ENCODE peak calls at places on chromosomes 2 and 18, in seven cellular contexts. One of them, this sample, is unnamed.

GRCh38 chr18:56173542-56174220 is 464.7 kb downstream of the TXNL1 start:
- DNase-seq in mesendoderm: no peak
- DNase-seq in neural progenitor cell: no peak
- DNase-seq in HCT116: no peak
- DNase-seq in K562: no peak
- DNase-seq in A549: no peak
- DNase-seq in fibroblast of lung: no peak
- DNase-seq in this sample: no peak

GRCh38 chr2:226461981-226462380 is 337.6 kb downstream of the IRS1 start:
- DNase-seq in mesendoderm: no peak
- DNase-seq in neural progenitor cell: no peak
- DNase-seq in HCT116: no peak
- DNase-seq in K562: no peak
- DNase-seq in A549: no peak
- DNase-seq in fibroblast of lung: no peak
- DNase-seq in this sample: no peak

GRCh38 chr2:223549215-223549614 is 52.9 kb downstream of the SCG2 start:
- DNase-seq in mesendoderm: peak; percentile 24
- DNase-seq in neural progenitor cell: no peak
- DNase-seq in HCT116: peak; percentile 99
- DNase-seq in K562: no peak
- DNase-seq in A549: peak; percentile 49
- DNase-seq in fibroblast of lung: peak; percentile 95
- DNase-seq in this sample: peak; percentile 24

GRCh38 chr2:12363569-12363968 is 353.2 kb upstream of the TRIB2 start:
- DNase-seq in mesendoderm: no peak
- DNase-seq in neural progenitor cell: no peak
- DNase-seq in HCT116: no peak
- DNase-seq in K562: no peak
- DNase-seq in A549: no peak
- DNase-seq in fibroblast of lung: no peak
- DNase-seq in this sample: no peak

GRCh38 chr2:218814540-218815243 is 16.9 kb downstream of the PRKAG3 start:
- DNase-seq in mesendoderm: no peak
- DNase-seq in neural progenitor cell: no peak
- DNase-seq in HCT116: no peak
- DNase-seq in K562: no peak
- DNase-seq in A549: no peak
- DNase-seq in fibroblast of lung: no peak
- DNase-seq in this sample: no peak

GRCh38 chr2:11438555-11439080 is 27.3 kb downstream of the E2F6 start:
- DNase-seq in mesendoderm: peak; percentile 35
- DNase-seq in neural progenitor cell: no peak
- DNase-seq in HCT116: no peak
- DNase-seq in K562: no peak
- DNase-seq in A549: no peak
- DNase-seq in fibroblast of lung: no peak
- DNase-seq in this sample: no peak

GRCh38 chr2:173184031-173185004 is 108.7 kb downstream of the MAP3K20 start:
- DNase-seq in mesendoderm: peak; percentile 90
- DNase-seq in neural progenitor cell: peak; percentile 62
- DNase-seq in HCT116: peak; percentile 75
- DNase-seq in K562: no peak
- DNase-seq in A549: peak; percentile 75
- DNase-seq in fibroblast of lung: peak; percentile 99
- DNase-seq in this sample: no peak

GRCh38 chr2:112640800-112641675 is 4.7 kb upstream of the SLC20A1 start:
- DNase-seq in mesendoderm: no peak
- DNase-seq in neural progenitor cell: no peak
- DNase-seq in HCT116: no peak
- DNase-seq in K562: no peak
- DNase-seq in A549: no peak
- DNase-seq in fibroblast of lung: peak; percentile 80
- DNase-seq in this sample: no peak

GRCh38 chr2:156087875-156088274 is 244.6 kb downstream of the NR4A2 start:
- DNase-seq in mesendoderm: no peak
- DNase-seq in neural progenitor cell: no peak
- DNase-seq in HCT116: no peak
- DNase-seq in K562: no peak
- DNase-seq in A549: no peak
- DNase-seq in fibroblast of lung: no peak
- DNase-seq in this sample: no peak

GRCh38 chr2:189402932-189403331 is 38.3 kb upstream of the WDR75 start:
- DNase-seq in mesendoderm: peak; percentile 83
- DNase-seq in neural progenitor cell: peak; percentile 38
- DNase-seq in HCT116: no peak
- DNase-seq in K562: no peak
- DNase-seq in A549: no peak
- DNase-seq in fibroblast of lung: peak; percentile 15
- DNase-seq in this sample: no peak

GRCh38 chr2:117917223-117917917 is 96.5 kb downstream of the CCDC93 start:
- DNase-seq in mesendoderm: peak; percentile 58
- DNase-seq in neural progenitor cell: peak; percentile 29
- DNase-seq in HCT116: no peak
- DNase-seq in K562: no peak
- DNase-seq in A549: peak; percentile 5
- DNase-seq in fibroblast of lung: peak; percentile 8
- DNase-seq in this sample: peak; percentile 82

GRCh38 chr18:45775241-45775676 is 50.2 kb upstream of the SIGLEC15 start:
- DNase-seq in mesendoderm: peak; percentile 81
- DNase-seq in neural progenitor cell: peak; percentile 13
- DNase-seq in HCT116: peak; percentile 69
- DNase-seq in K562: peak; percentile 23
- DNase-seq in A549: peak; percentile 43
- DNase-seq in fibroblast of lung: peak; percentile 91
- DNase-seq in this sample: no peak

GRCh38 chr18:38933910-38934510 is 1368.4 kb upstream of the CELF4 start:
- DNase-seq in mesendoderm: no peak
- DNase-seq in neural progenitor cell: no peak
- DNase-seq in HCT116: no peak
- DNase-seq in K562: no peak
- DNase-seq in A549: no peak
- DNase-seq in fibroblast of lung: no peak
- DNase-seq in this sample: no peak

GRCh38 chr2:56743807-56744206 is 560.0 kb downstream of the CCDC85A start:
- DNase-seq in mesendoderm: no peak
- DNase-seq in neural progenitor cell: no peak
- DNase-seq in HCT116: no peak
- DNase-seq in K562: no peak
- DNase-seq in A549: no peak
- DNase-seq in fibroblast of lung: no peak
- DNase-seq in this sample: no peak

GRCh38 chr2:163155279-163155883 is 316.8 kb upstream of the KCNH7 start:
- DNase-seq in mesendoderm: peak; percentile 46
- DNase-seq in neural progenitor cell: peak; percentile 48
- DNase-seq in HCT116: peak; percentile 18
- DNase-seq in K562: peak; percentile 23
- DNase-seq in A549: peak; percentile 21
- DNase-seq in fibroblast of lung: peak; percentile 42
- DNase-seq in this sample: peak; percentile 38

GRCh38 chr2:5938566-5938896 is 246.3 kb downstream of the SOX11 start:
- DNase-seq in mesendoderm: peak; percentile 80
- DNase-seq in neural progenitor cell: peak; percentile 49
- DNase-seq in HCT116: no peak
- DNase-seq in K562: no peak
- DNase-seq in A549: no peak
- DNase-seq in fibroblast of lung: no peak
- DNase-seq in this sample: peak; percentile 8

GRCh38 chr2:5942204-5942603 is 250.0 kb downstream of the SOX11 start:
- DNase-seq in mesendoderm: no peak
- DNase-seq in neural progenitor cell: no peak
- DNase-seq in HCT116: no peak
- DNase-seq in K562: no peak
- DNase-seq in A549: no peak
- DNase-seq in fibroblast of lung: no peak
- DNase-seq in this sample: no peak

GRCh38 chr2:5939553-5939952 is 247.4 kb downstream of the SOX11 start:
- DNase-seq in mesendoderm: no peak
- DNase-seq in neural progenitor cell: no peak
- DNase-seq in HCT116: no peak
- DNase-seq in K562: no peak
- DNase-seq in A549: no peak
- DNase-seq in fibroblast of lung: no peak
- DNase-seq in this sample: no peak

GRCh38 chr2:5937865-5938565 is 245.8 kb downstream of the SOX11 start:
- DNase-seq in mesendoderm: peak; percentile 63
- DNase-seq in neural progenitor cell: no peak
- DNase-seq in HCT116: no peak
- DNase-seq in K562: no peak
- DNase-seq in A549: no peak
- DNase-seq in fibroblast of lung: no peak
- DNase-seq in this sample: no peak

GRCh38 chr2:5940596-5941535 is 248.7 kb downstream of the SOX11 start:
- DNase-seq in mesendoderm: no peak
- DNase-seq in neural progenitor cell: no peak
- DNase-seq in HCT116: no peak
- DNase-seq in K562: no peak
- DNase-seq in A549: no peak
- DNase-seq in fibroblast of lung: no peak
- DNase-seq in this sample: no peak
- H3K4me2 ChIP-seq in mesendoderm: no peak overlapping the region
- H3K4me2 ChIP-seq in neural progenitor cell: no peak overlapping the region
- H3K4me2 ChIP-seq in HCT116: no peak overlapping the region
- H3K4me2 ChIP-seq in K562: no peak overlapping the region
- H3K4me2 ChIP-seq in A549: no peak overlapping the region
- H3K4me2 ChIP-seq in fibroblast of lung: no peak overlapping the region
- H3K4me2 ChIP-seq in this sample: no peak overlapping the region

GRCh38 chr2:65708129-65708528 is 275.7 kb upstream of the SPRED2 start:
- DNase-seq in mesendoderm: no peak
- DNase-seq in neural progenitor cell: no peak
- DNase-seq in HCT116: no peak
- DNase-seq in K562: no peak
- DNase-seq in A549: no peak
- DNase-seq in fibroblast of lung: peak; percentile 23
- DNase-seq in this sample: no peak

GRCh38 chr2:65710779-65711295 is 278.4 kb upstream of the SPRED2 start:
- DNase-seq in mesendoderm: peak; percentile 73
- DNase-seq in neural progenitor cell: peak; percentile 36
- DNase-seq in HCT116: peak; percentile 48
- DNase-seq in K562: no peak
- DNase-seq in A549: peak; percentile 19
- DNase-seq in fibroblast of lung: peak; percentile 18
- DNase-seq in this sample: peak; percentile 16

GRCh38 chr2:65715328-65715727 is 282.9 kb upstream of the SPRED2 start:
- DNase-seq in mesendoderm: no peak
- DNase-seq in neural progenitor cell: no peak
- DNase-seq in HCT116: no peak
- DNase-seq in K562: no peak
- DNase-seq in A549: no peak
- DNase-seq in fibroblast of lung: no peak
- DNase-seq in this sample: no peak

GRCh38 chr2:65710356-65710755 is 278.0 kb upstream of the SPRED2 start:
- DNase-seq in mesendoderm: peak; percentile 4
- DNase-seq in neural progenitor cell: no peak
- DNase-seq in HCT116: no peak
- DNase-seq in K562: no peak
- DNase-seq in A549: no peak
- DNase-seq in fibroblast of lung: no peak
- DNase-seq in this sample: no peak

GRCh38 chr2:65711863-65712262 is 279.5 kb upstream of the SPRED2 start:
- DNase-seq in mesendoderm: no peak
- DNase-seq in neural progenitor cell: no peak
- DNase-seq in HCT116: no peak
- DNase-seq in K562: no peak
- DNase-seq in A549: no peak
- DNase-seq in fibroblast of lung: no peak
- DNase-seq in this sample: no peak
- H3K4me2 ChIP-seq in mesendoderm: no peak overlapping the region
- H3K4me2 ChIP-seq in neural progenitor cell: no peak overlapping the region
- H3K4me2 ChIP-seq in HCT116: no peak overlapping the region
- H3K4me2 ChIP-seq in K562: no peak overlapping the region
- H3K4me2 ChIP-seq in A549: no peak overlapping the region
- H3K4me2 ChIP-seq in fibroblast of lung: no peak overlapping the region
- H3K4me2 ChIP-seq in this sample: no peak overlapping the region

DNA sequence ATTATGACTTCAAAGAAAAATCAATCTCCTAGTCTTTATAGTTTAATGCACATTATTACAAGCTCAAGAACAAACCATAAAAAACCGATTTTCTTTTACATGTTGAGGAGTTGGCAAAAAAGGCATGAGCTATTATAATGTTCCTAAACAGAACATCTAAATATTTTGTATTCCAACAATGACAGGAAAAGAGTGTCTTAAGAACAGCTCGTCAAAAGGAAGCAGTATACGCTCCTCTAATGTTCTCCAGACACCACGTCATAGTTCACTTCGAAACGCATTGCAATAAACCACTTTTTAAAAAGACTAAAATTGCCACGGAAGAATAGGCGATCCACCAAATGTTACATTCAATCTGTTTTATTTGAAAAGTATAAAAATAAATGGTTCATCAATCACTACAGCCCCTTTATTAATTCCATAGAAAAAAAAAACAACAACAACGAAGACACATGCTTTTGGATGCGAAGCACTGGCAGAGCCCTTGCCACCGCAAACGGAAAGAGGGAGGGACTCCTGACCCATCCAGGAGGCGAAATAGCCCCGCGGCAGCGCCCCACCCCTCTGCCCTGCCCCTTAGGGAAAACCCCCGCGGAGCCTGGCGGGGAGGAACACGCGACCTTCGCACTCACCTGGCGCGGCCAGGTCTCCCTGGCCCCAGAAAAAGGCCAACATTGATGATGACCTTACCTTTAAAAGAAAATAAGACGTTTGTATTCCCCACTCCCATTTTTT is 45.8 kb downstream of the MBP start:
- DNase-seq in mesendoderm: no peak
- DNase-seq in neural progenitor cell: peak; percentile 51
- DNase-seq in HCT116: no peak
- DNase-seq in K562: no peak
- DNase-seq in A549: no peak
- DNase-seq in fibroblast of lung: peak; percentile 42
- DNase-seq in this sample: no peak
- H3K4me2 ChIP-seq in mesendoderm: peak overlapping the region; percentile 51
- H3K4me2 ChIP-seq in neural progenitor cell: peak overlapping the region; percentile 91
- H3K4me2 ChIP-seq in HCT116: peak overlapping the region; percentile 43
- H3K4me2 ChIP-seq in K562: no peak overlapping the region
- H3K4me2 ChIP-seq in A549: no peak overlapping the region
- H3K4me2 ChIP-seq in fibroblast of lung: peak overlapping the region; percentile 83
- H3K4me2 ChIP-seq in this sample: peak overlapping the region; percentile 65

DNA sequence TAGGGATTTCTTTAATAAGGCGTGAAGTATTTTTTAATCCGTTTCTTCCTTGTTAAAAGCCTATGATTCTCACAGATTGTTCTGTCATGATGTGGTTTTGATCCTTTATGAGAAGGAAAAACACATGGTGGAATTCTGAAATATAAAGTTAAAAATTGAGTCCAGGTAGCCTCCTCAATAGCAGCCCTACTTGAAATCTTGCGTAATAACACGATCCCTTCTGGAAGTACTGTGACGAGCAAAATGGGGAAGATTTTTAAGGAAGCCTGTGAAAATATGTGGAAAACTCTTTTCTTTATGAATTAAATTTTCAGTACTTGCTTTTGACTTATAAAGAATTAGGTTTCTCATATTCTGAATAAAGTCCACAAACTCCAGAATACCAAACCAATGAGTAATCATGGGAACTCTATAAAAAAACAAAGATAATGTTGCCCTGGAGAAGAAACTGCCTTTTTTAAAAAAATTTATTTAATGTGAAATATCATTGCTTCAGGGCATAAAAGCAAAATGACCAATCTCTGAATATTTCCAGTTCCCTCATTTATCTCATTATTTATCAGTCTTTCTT is 476.4 kb upstream of the ZEB2 start:
- DNase-seq in mesendoderm: no peak
- DNase-seq in neural progenitor cell: no peak
- DNase-seq in HCT116: no peak
- DNase-seq in K562: no peak
- DNase-seq in A549: no peak
- DNase-seq in fibroblast of lung: peak; percentile 59
- DNase-seq in this sample: no peak
- H3K4me2 ChIP-seq in mesendoderm: no peak overlapping the region
- H3K4me2 ChIP-seq in neural progenitor cell: no peak overlapping the region
- H3K4me2 ChIP-seq in HCT116: no peak overlapping the region
- H3K4me2 ChIP-seq in K562: no peak overlapping the region
- H3K4me2 ChIP-seq in A549: peak overlapping the region; percentile 45
- H3K4me2 ChIP-seq in fibroblast of lung: no peak overlapping the region
- H3K4me2 ChIP-seq in this sample: no peak overlapping the region

This sample was measured in HepG2.